ENCODE peak calls at places on chromosomes 2 and 18, in seven cellular contexts. One of them, this sample, is unnamed.
A peak's percentile ranks its signal among the peaks of the same experiment; 100 is the strongest.

GRCh38 chr2:239792649-239793010 is 232.5 kb downstream of the NDUFA10 start:
- DNase-seq in activated CD8-positive, alpha-beta memory T cell treated with anti-CD3 and anti-CD28 coated beads for 4 hours: no peak
- DNase-seq in astrocyte of the hippocampus: no peak
- DNase-seq in left lung: no peak
- DNase-seq in SK-N-SH: no peak
- DNase-seq in T-helper 17 cell: no peak
- DNase-seq in EL: no peak
- DNase-seq in this sample: no peak

GRCh38 chr18:21489119-21489750 is 111.3 kb downstream of the ESCO1 start:
- DNase-seq in activated CD8-positive, alpha-beta memory T cell treated with anti-CD3 and anti-CD28 coated beads for 4 hours: no peak
- DNase-seq in astrocyte of the hippocampus: peak; percentile 70
- DNase-seq in left lung: no peak
- DNase-seq in SK-N-SH: peak; percentile 71
- DNase-seq in T-helper 17 cell: no peak
- DNase-seq in EL: peak; percentile 52
- DNase-seq in this sample: no peak

GRCh38 chr2:118046628-118047210 is 32.8 kb upstream of the CCDC93 start:
- DNase-seq in activated CD8-positive, alpha-beta memory T cell treated with anti-CD3 and anti-CD28 coated beads for 4 hours: no peak
- DNase-seq in astrocyte of the hippocampus: peak; percentile 55
- DNase-seq in left lung: no peak
- DNase-seq in SK-N-SH: peak; percentile 23
- DNase-seq in T-helper 17 cell: no peak
- DNase-seq in EL: peak; percentile 35
- DNase-seq in this sample: no peak

GRCh38 chr2:71303849-71304248 is 27.7 kb upstream of the ZNF638 start:
- DNase-seq in activated CD8-positive, alpha-beta memory T cell treated with anti-CD3 and anti-CD28 coated beads for 4 hours: no peak
- DNase-seq in astrocyte of the hippocampus: no peak
- DNase-seq in left lung: no peak
- DNase-seq in SK-N-SH: no peak
- DNase-seq in T-helper 17 cell: no peak
- DNase-seq in EL: no peak
- DNase-seq in this sample: no peak

GRCh38 chr2:118103963-118104942 is 16.0 kb downstream of the INSIG2 start:
- DNase-seq in activated CD8-positive, alpha-beta memory T cell treated with anti-CD3 and anti-CD28 coated beads for 4 hours: no peak
- DNase-seq in astrocyte of the hippocampus: no peak
- DNase-seq in left lung: no peak
- DNase-seq in SK-N-SH: no peak
- DNase-seq in T-helper 17 cell: no peak
- DNase-seq in EL: no peak
- DNase-seq in this sample: no peak

GRCh38 chr2:118913805-118914645 is 28.0 kb upstream of the MARCO start:
- DNase-seq in activated CD8-positive, alpha-beta memory T cell treated with anti-CD3 and anti-CD28 coated beads for 4 hours: no peak
- DNase-seq in astrocyte of the hippocampus: no peak
- DNase-seq in left lung: no peak
- DNase-seq in SK-N-SH: no peak
- DNase-seq in T-helper 17 cell: no peak
- DNase-seq in EL: peak; percentile 15
- DNase-seq in this sample: no peak

GRCh38 chr18:30359521-30359920 is 683.0 kb downstream of the DSC3 start:
- DNase-seq in activated CD8-positive, alpha-beta memory T cell treated with anti-CD3 and anti-CD28 coated beads for 4 hours: no peak
- DNase-seq in astrocyte of the hippocampus: no peak
- DNase-seq in left lung: no peak
- DNase-seq in SK-N-SH: no peak
- DNase-seq in T-helper 17 cell: no peak
- DNase-seq in EL: no peak
- DNase-seq in this sample: no peak

GRCh38 chr2:238487134-238487533 is 60.4 kb downstream of the ASB1 start:
- DNase-seq in activated CD8-positive, alpha-beta memory T cell treated with anti-CD3 and anti-CD28 coated beads for 4 hours: no peak
- DNase-seq in astrocyte of the hippocampus: no peak
- DNase-seq in left lung: no peak
- DNase-seq in SK-N-SH: no peak
- DNase-seq in T-helper 17 cell: no peak
- DNase-seq in EL: no peak
- DNase-seq in this sample: no peak

GRCh38 chr2:160367887-160368286 is 125.7 kb downstream of the RBMS1 start:
- DNase-seq in activated CD8-positive, alpha-beta memory T cell treated with anti-CD3 and anti-CD28 coated beads for 4 hours: no peak
- DNase-seq in astrocyte of the hippocampus: peak; percentile 98
- DNase-seq in left lung: no peak
- DNase-seq in SK-N-SH: no peak
- DNase-seq in T-helper 17 cell: no peak
- DNase-seq in EL: peak; percentile 97
- DNase-seq in this sample: no peak

GRCh38 chr2:32289165-32290054 is 11.7 kb downstream of the YIPF4 start:
- DNase-seq in activated CD8-positive, alpha-beta memory T cell treated with anti-CD3 and anti-CD28 coated beads for 4 hours: no peak
- DNase-seq in astrocyte of the hippocampus: peak; percentile 2
- DNase-seq in left lung: no peak
- DNase-seq in SK-N-SH: no peak
- DNase-seq in T-helper 17 cell: no peak
- DNase-seq in EL: peak; percentile 69
- DNase-seq in this sample: no peak

GRCh38 chr2:69964353-69964831 is 3.0 kb upstream of the ASPRV1 start:
- DNase-seq in activated CD8-positive, alpha-beta memory T cell treated with anti-CD3 and anti-CD28 coated beads for 4 hours: no peak
- DNase-seq in astrocyte of the hippocampus: no peak
- DNase-seq in left lung: no peak
- DNase-seq in SK-N-SH: no peak
- DNase-seq in T-helper 17 cell: no peak
- DNase-seq in EL: no peak
- DNase-seq in this sample: no peak

GRCh38 chr18:45637546-45638327 is 22.5 kb downstream of the SLC14A2 start:
- DNase-seq in activated CD8-positive, alpha-beta memory T cell treated with anti-CD3 and anti-CD28 coated beads for 4 hours: no peak
- DNase-seq in astrocyte of the hippocampus: peak; percentile 36
- DNase-seq in left lung: no peak
- DNase-seq in SK-N-SH: no peak
- DNase-seq in T-helper 17 cell: no peak
- DNase-seq in EL: peak; percentile 45
- DNase-seq in this sample: no peak

GRCh38 chr18:44837491-44838185 is 156.9 kb downstream of the SETBP1 start:
- DNase-seq in activated CD8-positive, alpha-beta memory T cell treated with anti-CD3 and anti-CD28 coated beads for 4 hours: no peak
- DNase-seq in astrocyte of the hippocampus: no peak
- DNase-seq in left lung: no peak
- DNase-seq in SK-N-SH: no peak
- DNase-seq in T-helper 17 cell: no peak
- DNase-seq in EL: no peak
- DNase-seq in this sample: no peak

GRCh38 chr2:54606393-54606973 is 117.0 kb upstream of the EML6 start:
- DNase-seq in activated CD8-positive, alpha-beta memory T cell treated with anti-CD3 and anti-CD28 coated beads for 4 hours: no peak
- DNase-seq in astrocyte of the hippocampus: no peak
- DNase-seq in left lung: no peak
- DNase-seq in SK-N-SH: no peak
- DNase-seq in T-helper 17 cell: no peak
- DNase-seq in EL: no peak
- DNase-seq in this sample: no peak

GRCh38 chr2:26295511-26295910 is 50.4 kb upstream of the SELENOI start:
- DNase-seq in activated CD8-positive, alpha-beta memory T cell treated with anti-CD3 and anti-CD28 coated beads for 4 hours: no peak
- DNase-seq in astrocyte of the hippocampus: no peak
- DNase-seq in left lung: no peak
- DNase-seq in SK-N-SH: no peak
- DNase-seq in T-helper 17 cell: no peak
- DNase-seq in EL: no peak
- DNase-seq in this sample: no peak

GRCh38 chr2:84727315-84727714 is 153.6 kb downstream of the TRABD2A start:
- DNase-seq in activated CD8-positive, alpha-beta memory T cell treated with anti-CD3 and anti-CD28 coated beads for 4 hours: no peak
- DNase-seq in astrocyte of the hippocampus: no peak
- DNase-seq in left lung: no peak
- DNase-seq in SK-N-SH: no peak
- DNase-seq in T-helper 17 cell: no peak
- DNase-seq in EL: no peak
- DNase-seq in this sample: no peak

GRCh38 chr2:117470311-117471095 is 344.0 kb upstream of the DDX18 start:
- DNase-seq in activated CD8-positive, alpha-beta memory T cell treated with anti-CD3 and anti-CD28 coated beads for 4 hours: no peak
- DNase-seq in astrocyte of the hippocampus: peak; percentile 7
- DNase-seq in left lung: no peak
- DNase-seq in SK-N-SH: peak; percentile 43
- DNase-seq in T-helper 17 cell: no peak
- DNase-seq in EL: no peak
- DNase-seq in this sample: no peak

GRCh38 chr2:17754773-17755425 is 961 bp downstream of the GEN1 start:
- DNase-seq in activated CD8-positive, alpha-beta memory T cell treated with anti-CD3 and anti-CD28 coated beads for 4 hours: no peak
- DNase-seq in astrocyte of the hippocampus: no peak
- DNase-seq in left lung: no peak
- DNase-seq in SK-N-SH: peak; percentile 40
- DNase-seq in T-helper 17 cell: no peak
- DNase-seq in EL: peak; percentile 21
- DNase-seq in this sample: no peak

GRCh38 chr2:53668624-53669026 is 99.0 kb upstream of the CHAC2 start:
- DNase-seq in activated CD8-positive, alpha-beta memory T cell treated with anti-CD3 and anti-CD28 coated beads for 4 hours: no peak
- DNase-seq in astrocyte of the hippocampus: peak; percentile 41
- DNase-seq in left lung: no peak
- DNase-seq in SK-N-SH: no peak
- DNase-seq in T-helper 17 cell: no peak
- DNase-seq in EL: no peak
- DNase-seq in this sample: no peak

GRCh38 chr2:126752876-126753275 is 96.9 kb downstream of the GYPC start:
- DNase-seq in activated CD8-positive, alpha-beta memory T cell treated with anti-CD3 and anti-CD28 coated beads for 4 hours: no peak
- DNase-seq in astrocyte of the hippocampus: no peak
- DNase-seq in left lung: no peak
- DNase-seq in SK-N-SH: no peak
- DNase-seq in T-helper 17 cell: no peak
- DNase-seq in EL: no peak
- DNase-seq in this sample: no peak

GRCh38 chr2:86003967-86004366 is 101.7 kb downstream of the POLR1A start:
- DNase-seq in activated CD8-positive, alpha-beta memory T cell treated with anti-CD3 and anti-CD28 coated beads for 4 hours: no peak
- DNase-seq in astrocyte of the hippocampus: no peak
- DNase-seq in left lung: no peak
- DNase-seq in SK-N-SH: no peak
- DNase-seq in T-helper 17 cell: no peak
- DNase-seq in EL: no peak
- DNase-seq in this sample: no peak